ENCODE peak calls at places on chromosomes 16 and 17, in four cellular contexts. N, X, U and S are unnamed samples.

GRCh38 chr17:58121925-58122324 is 26.3 kb upstream of the OR4D1 start:
- DNase-seq in N (peak), U (peak), X (no peak), S (no peak)

GRCh38 chr17:17783121-17783824 is 53.5 kb downstream of the SREBF1 start:
- DNase-seq in N (peak), U (no peak), X (peak), S (peak)

GRCh38 chr16:49161191-49161590 is 120.4 kb downstream of the CBLN1 start:
- DNase-seq in N (no peak), X (no peak), U (no peak), S (no peak)

GRCh38 chr17:65519471-65519870 is 42.0 kb downstream of the AXIN2 start:
- DNase-seq in U (no peak), X (no peak), N (no peak), S (no peak)

GRCh38 chr16:85586360-85587145 is 26.6 kb upstream of the GSE1 start:
- DNase-seq in X (no peak), N (no peak), U (no peak), S (no peak)

GRCh38 chr16:10172848-10173655 is 9.2 kb downstream of the GRIN2A start:
- DNase-seq in N (no peak), U (no peak), X (no peak), S (no peak)

GRCh38 chr17:42247734-42248133 is 28.5 kb downstream of the STAT5B start:
- DNase-seq in U (peak), N (no peak), X (no peak), S (no peak)

GRCh38 chr17:21162394-21162775 is 35.6 kb downstream of the DHRS7B start:
- DNase-seq in U (no peak), N (no peak), X (no peak), S (no peak)

GRCh38 chr17:50270430-50271172 is 3.7 kb upstream of the TMEM92 start:
- DNase-seq in U (no peak), N (no peak), X (peak), S (no peak)

GRCh38 chr17:79733692-79734070 is 2.9 kb downstream of the ENPP7 start:
- DNase-seq in N (no peak), X (no peak), U (no peak), S (no peak)

GRCh38 chr17:64115871-64116534 is 13.9 kb downstream of the ERN1 start:
- DNase-seq in U (no peak), X (no peak), N (no peak), S (no peak)

GRCh38 chr16:59849716-59850115 is 1115.6 kb upstream of the GOT2 start:
- DNase-seq in U (no peak), N (no peak), X (peak), S (no peak)

GRCh38 chr17:7842380-7842949 is 8.4 kb downstream of the KDM6B start:
- DNase-seq in X (peak), N (peak), U (peak), S (peak)

GRCh38 chr17:63792055-63792729 is 18.2 kb downstream of the DDX42 start:
- DNase-seq in X (no peak), U (no peak), N (no peak), S (no peak)

GRCh38 chr16:56910654-56911539 is 21.0 kb upstream of the HERPUD1 start:
- DNase-seq in N (no peak), X (no peak), U (no peak), S (no peak)

GRCh38 chr17:41360291-41360995 is 9.2 kb downstream of the KRT33B start:
- DNase-seq in U (no peak), N (no peak), X (no peak), S (no peak)

GRCh38 chr17:44808156-44808555 is 21.9 kb downstream of the GJC1 start:
- DNase-seq in X (no peak), U (no peak), N (no peak), S (no peak)

GRCh38 chr16:57308041-57308440 is 23.6 kb upstream of the PLLP start:
- DNase-seq in N (no peak), X (no peak), U (no peak), S (no peak)

GRCh38 chr17:4565209-4566141 is 5.1 kb upstream of the GGT6 start:
- DNase-seq in X (no peak), N (peak), U (peak), S (peak)

GRCh38 chr16:69089091-69089912 is 16.2 kb upstream of the HAS3 start:
- DNase-seq in U (peak), N (peak), X (no peak), S (peak)

GRCh38 chr17:17022011-17022800 is 20.1 kb upstream of the MPRIP start:
- DNase-seq in U (no peak), X (no peak), N (no peak), S (no peak)

GRCh38 chr17:75270966-75271232 is at the start of gene MIF4GD:
- DNase-seq in N (no peak), U (no peak), X (no peak), S (no peak)

GRCh38 chr16:64356267-64356666 is 765.6 kb downstream of the CDH11 start:
- DNase-seq in X (no peak), N (no peak), U (no peak), S (no peak)

GRCh38 chr16:58045096-58045495 is 19.5 kb downstream of the MMP15 start:
- DNase-seq in U (no peak), N (no peak), X (no peak), S (no peak)

GRCh38 chr17:62823111-62823895 is 15.2 kb upstream of the MARCHF10 start:
- DNase-seq in X (no peak), N (no peak), U (no peak), S (no peak)

GRCh38 chr16:53091508-53092211 is 36.9 kb downstream of the CHD9 start:
- DNase-seq in U (no peak), X (no peak), N (no peak), S (peak)

GRCh38 chr16:85994492-85995433 is 95.8 kb downstream of the IRF8 start:
- DNase-seq in X (no peak), U (no peak), N (no peak), S (no peak)

GRCh38 chr17:29251969-29252866 is 5.6 kb downstream of the CRYBA1 start:
- DNase-seq in X (no peak), N (peak), U (no peak), S (peak)

GRCh38 chr16:49663081-49664057 is 192.5 kb downstream of the ZNF423 start:
- DNase-seq in X (no peak), U (no peak), N (no peak), S (no peak)

GRCh38 chr16:9846362-9847099 is 335.7 kb downstream of the GRIN2A start:
- DNase-seq in X (no peak), U (no peak), N (no peak), S (peak)

GRCh38 chr17:79547586-79547985 is 63.3 kb downstream of the RBFOX3 start:
- DNase-seq in N (no peak), X (no peak), U (no peak), S (no peak)

GRCh38 chr17:67477687-67478086 is 100.6 kb downstream of the PITPNC1 start:
- DNase-seq in X (no peak), N (no peak), U (no peak), S (no peak)
- TF ChIP-seq JUN in X (no peak), N (no peak), U (no peak), S (no peak)

GRCh38 chr16:89909777-89910716 is 8.6 kb upstream of the MC1R start:
- DNase-seq in N (peak), U (peak), X (peak), S (peak)
- TF ChIP-seq POLR2AphosphoS5 in N (peak), U (no peak), X (no peak), S (peak)

GRCh38 chr16:2689968-2690830 is 7.9 kb downstream of the KCTD5 start:
- DNase-seq in X (no peak), U (no peak), N (peak), S (no peak)

GRCh38 chr16:2692251-2692947 is 10.1 kb downstream of the KCTD5 start:
- DNase-seq in U (no peak), X (no peak), N (no peak), S (no peak)

GRCh38 chr16:2692948-2693651 is 10.8 kb downstream of the KCTD5 start:
- DNase-seq in U (no peak), N (peak), X (no peak), S (no peak)

GRCh38 chr16:2690852-2691251 is 8.5 kb downstream of the KCTD5 start:
- DNase-seq in U (no peak), N (peak), X (no peak), S (no peak)

DNA sequence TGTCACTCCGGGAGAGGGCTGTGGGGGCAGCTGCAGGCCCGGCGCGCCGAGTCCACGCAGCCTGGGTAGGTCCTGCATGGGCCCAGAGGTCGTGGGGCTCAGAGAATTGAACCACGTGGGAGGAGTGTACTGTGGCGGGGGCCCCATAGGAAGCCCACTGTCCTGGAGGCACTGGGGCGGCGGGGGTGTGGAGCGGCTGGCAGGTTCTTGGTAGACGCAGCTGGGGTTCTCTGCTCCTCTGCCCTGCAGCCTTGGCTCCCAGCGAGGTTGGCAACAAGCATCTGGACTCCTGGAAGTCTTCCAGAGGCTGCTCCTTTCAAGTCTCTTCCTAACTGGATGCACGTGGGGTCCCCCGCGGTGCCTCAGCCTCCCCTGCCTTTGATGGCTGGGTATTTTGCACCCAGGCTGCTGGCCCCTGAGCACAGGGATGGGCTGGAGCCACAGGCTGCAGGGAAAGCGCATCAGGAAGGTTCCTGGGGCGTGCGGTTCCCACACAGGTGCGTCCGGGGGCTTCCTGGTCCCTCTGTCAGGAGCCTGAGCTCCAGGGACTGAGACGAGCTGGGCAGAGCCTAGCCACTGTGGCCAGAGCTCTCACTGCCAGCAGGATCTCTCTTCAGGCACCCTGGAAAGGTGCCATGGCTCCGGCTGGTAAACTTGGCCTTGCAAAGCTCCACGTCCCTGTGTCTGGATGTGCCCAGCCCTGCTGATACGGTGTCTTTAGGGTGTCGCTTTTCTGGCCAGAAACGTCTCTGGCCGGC is 9.3 kb downstream of the KCTD5 start:
- DNase-seq in N (no peak), X (no peak), U (no peak), S (no peak)
- TF ChIP-seq JUN in N (no peak), X (no peak), U (no peak), S (no peak)

GRCh38 chr17:59381716-59382570 is 50.5 kb downstream of the YPEL2 start:
- DNase-seq in U (no peak), N (no peak), X (no peak), S (peak)
- TF ChIP-seq POLR2AphosphoS5 in U (no peak), N (no peak), X (no peak), S (no peak)

DNA sequence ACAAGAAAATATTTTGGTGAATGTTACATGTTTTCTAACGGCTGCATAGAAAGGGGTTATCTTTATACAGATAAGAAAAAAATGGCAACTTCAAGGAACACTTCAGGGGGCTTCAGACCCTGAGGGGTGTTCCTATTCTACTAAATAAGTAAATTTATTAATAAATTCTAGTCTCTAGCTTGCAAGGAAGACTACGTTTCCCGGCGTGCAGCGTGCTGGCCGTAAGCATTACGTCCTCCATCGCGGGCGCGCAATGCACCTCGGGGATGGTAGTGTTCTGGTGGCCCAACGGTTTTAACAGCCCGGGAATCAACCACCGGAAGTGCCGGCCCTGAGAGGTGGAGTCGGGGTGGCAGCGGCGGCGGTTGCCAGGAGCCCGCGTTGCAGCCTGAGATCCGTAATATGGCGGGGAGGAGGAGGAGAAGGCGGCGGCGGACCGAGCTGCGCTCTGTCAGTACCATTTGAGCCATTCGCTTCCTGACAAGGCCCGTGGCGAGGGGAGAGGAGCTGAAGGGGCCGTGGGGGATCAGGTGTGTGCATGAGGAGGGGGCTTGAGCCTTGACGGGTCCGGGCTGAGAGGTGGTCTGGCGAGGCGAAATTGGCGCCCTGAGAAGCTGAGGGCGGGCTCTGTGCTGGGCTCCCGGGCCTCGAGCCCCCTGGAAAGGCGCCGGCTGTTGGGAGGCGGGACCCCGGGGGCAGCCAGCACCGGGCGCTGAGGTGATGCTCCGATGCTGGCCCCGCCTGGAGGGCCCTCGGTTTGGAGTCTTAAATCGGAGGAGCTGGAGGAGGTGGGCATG is at the start of gene CCP110:
- DNase-seq in U (peak), X (peak), N (peak), S (peak)
- TF ChIP-seq JUN in U (peak), X (no peak), N (no peak), S (no peak)

GRCh38 chr17:47986520-47986919 is 15.6 kb downstream of the CDK5RAP3 start:
- DNase-seq in X (no peak), N (no peak), U (no peak), S (no peak)

GRCh38 chr17:47990962-47991731 is 20.2 kb downstream of the CDK5RAP3 start:
- DNase-seq in N (no peak), X (peak), U (no peak), S (no peak)

GRCh38 chr17:47989700-47990099 is 18.8 kb downstream of the CDK5RAP3 start:
- DNase-seq in X (no peak), N (no peak), U (no peak), S (no peak)

GRCh38 chr17:47987240-47987835 is 16.4 kb downstream of the CDK5RAP3 start:
- DNase-seq in U (no peak), N (no peak), X (peak), S (peak)

DNA sequence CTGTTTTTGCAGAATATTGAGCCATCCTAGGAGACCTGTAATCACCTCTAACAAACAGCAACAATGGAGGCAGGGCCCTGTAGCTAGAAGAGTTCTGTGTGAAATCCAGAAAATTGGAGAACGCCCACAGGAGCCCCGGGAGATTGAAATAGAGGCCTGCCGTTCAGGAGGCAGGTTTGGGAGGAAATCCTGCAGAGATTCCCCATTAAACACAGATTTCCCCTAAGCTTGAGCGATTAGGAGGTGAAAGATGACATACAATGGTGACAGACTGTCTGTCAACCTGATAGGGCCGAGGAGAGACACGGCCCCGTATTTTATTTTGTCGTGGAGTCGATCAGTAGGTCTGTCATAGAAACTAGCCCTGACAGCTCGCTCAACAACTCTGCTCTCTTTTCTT is 18.2 kb downstream of the CDK5RAP3 start:
- DNase-seq in U (no peak), N (no peak), X (no peak), S (no peak)
- TF ChIP-seq POLR2AphosphoS5 in U (no peak), N (no peak), X (no peak), S (no peak)

GRCh38 chr16:89655062-89655643 is 2.4 kb downstream of the CHMP1A start:
- DNase-seq in X (no peak), N (no peak), U (no peak), S (no peak)
- TF ChIP-seq JUN in X (no peak), N (no peak), U (no peak), S (no peak)

GRCh38 chr16:84144859-84145639 is at the start of the genes DNAAF1 and HSDL1:
- DNase-seq in X (peak), N (peak), U (peak), S (peak)
- TF ChIP-seq POLR2AphosphoS5 in X (no peak), N (peak), U (peak), S (peak)